ENCODE peak calls at places on chromosome 13, in nine cellular contexts. S is neural progenitor cell, Q is GM23338, M is MM.1S, P is PC-3, L is OCI-LY7, I is GM23248, J is hepatocyte, Y is SK-N-SH. B is an unnamed sample.

GRCh38 chr13:30113531-30113930 is 193.8 kb downstream of the KATNAL1 start:
- DNase-seq in S (no peak), Q (no peak), M (no peak), P (no peak), L (no peak), I (peak; percentile 39), J (no peak), Y (no peak), B (no peak)

GRCh38 chr13:72868229-72868628 is 86.3 kb downstream of the PIBF1 start:
- DNase-seq in S (no peak), Q (no peak), M (no peak), P (no peak), L (no peak), I (no peak), J (no peak), Y (no peak), B (no peak)

GRCh38 chr13:34357435-34358232 is 539.7 kb downstream of the RFC3 start:
- DNase-seq in S (peak; percentile 3), Q (peak; percentile 2), M (no peak), P (peak; percentile 88), L (no peak), I (peak; percentile 95), J (no peak), Y (no peak), B (no peak)

GRCh38 chr13:49995535-49996165 is 1.2 kb upstream of the TRIM13 start:
- DNase-seq in S (no peak), Q (peak; percentile 49), M (no peak), P (no peak), L (no peak), I (peak; percentile 36), J (no peak), Y (peak; percentile 9), B (no peak)

GRCh38 chr13:67574320-67575233 is 344.4 kb upstream of the PCDH9 start:
- DNase-seq in S (no peak), Q (no peak), M (no peak), P (peak; percentile 51), L (no peak), I (no peak), J (peak; percentile 12), Y (no peak), B (no peak)

GRCh38 chr13:27476943-27477681 is 26.7 kb upstream of the MTIF3 start:
- DNase-seq in S (no peak), Q (no peak), M (peak; percentile 9), P (peak; percentile 89), L (peak; percentile 25), I (peak; percentile 83), J (peak; percentile 74), Y (no peak), B (no peak)

GRCh38 chr13:40376296-40376849 is 290.1 kb downstream of the FOXO1 start:
- DNase-seq in S (no peak), Q (no peak), M (no peak), P (no peak), L (peak; percentile 24), I (no peak), J (no peak), Y (no peak), B (no peak)

GRCh38 chr13:110319774-110320509 is 12.9 kb downstream of the COL4A2 start:
- DNase-seq in S (no peak), Q (no peak), M (no peak), P (peak; percentile 81), L (no peak), I (peak; percentile 80), J (no peak), Y (no peak), B (peak; percentile 70)

GRCh38 chr13:55948175-55948574 is 1192.5 kb upstream of the PRR20A start:
- DNase-seq in S (no peak), Q (no peak), M (no peak), P (no peak), L (no peak), I (no peak), J (no peak), Y (no peak), B (no peak)

GRCh38 chr13:39875111-39875510 is 219.6 kb downstream of the COG6 start:
- DNase-seq in S (no peak), Q (no peak), M (no peak), P (no peak), L (no peak), I (no peak), J (no peak), Y (no peak), B (no peak)

DNA sequence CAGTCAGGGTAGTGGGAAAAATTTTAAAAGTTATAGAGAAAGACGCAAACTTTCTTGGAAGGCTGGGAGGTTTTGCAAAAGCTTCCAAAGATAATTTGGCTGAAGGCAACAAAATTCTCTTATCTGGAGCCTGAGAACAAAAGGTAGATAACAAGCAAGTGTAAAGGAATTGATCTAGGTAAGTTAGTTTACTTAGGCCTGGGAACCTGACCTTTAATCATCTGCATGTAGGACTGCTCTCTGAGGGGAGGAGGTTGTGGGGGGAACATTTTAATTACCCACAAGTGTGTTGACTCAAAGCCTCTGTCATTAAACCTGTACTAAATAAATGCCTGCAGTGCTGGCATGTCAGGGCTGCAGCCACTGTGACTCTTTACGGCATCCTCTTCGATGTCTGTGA is 532.3 kb upstream of the SLITRK5 start:
- DNase-seq in S (no peak), Q (no peak), M (no peak), P (no peak), L (no peak), I (no peak), J (no peak), Y (no peak), B (no peak)
- TF ChIP-seq EZH2phosphoT487 in S (no peak), Q (no peak), M (no peak), P (no peak), L (no peak), I (no peak), J (no peak), Y (no peak), B (no peak)

DNA sequence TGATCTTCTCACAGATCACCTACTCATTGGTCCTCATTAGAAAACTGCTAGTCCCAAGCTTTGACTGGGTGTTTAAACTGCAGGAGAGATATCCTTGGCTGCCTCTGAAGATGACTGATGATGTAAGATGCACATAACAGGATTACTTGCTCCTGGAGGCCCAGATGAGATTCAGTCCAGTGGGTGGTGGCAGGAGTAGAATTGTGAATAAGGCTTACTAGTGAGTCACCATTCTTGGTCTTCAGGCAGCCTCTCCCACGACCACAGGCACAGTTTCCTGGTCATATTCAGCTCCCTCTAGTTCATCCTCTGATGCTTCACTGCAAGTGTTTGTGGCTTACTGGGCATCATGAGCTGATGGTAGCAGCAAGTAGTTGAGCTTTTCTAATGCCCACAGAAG is 12.1 kb downstream of the SERTM1 start:
- DNase-seq in S (no peak), Q (no peak), M (no peak), P (peak; percentile 13), L (no peak), I (peak; percentile 63), J (no peak), Y (no peak), B (no peak)
- TF ChIP-seq EZH2phosphoT487 in S (no peak), Q (no peak), M (no peak), P (no peak), L (no peak), I (no peak), J (no peak), Y (no peak), B (no peak)

DNA sequence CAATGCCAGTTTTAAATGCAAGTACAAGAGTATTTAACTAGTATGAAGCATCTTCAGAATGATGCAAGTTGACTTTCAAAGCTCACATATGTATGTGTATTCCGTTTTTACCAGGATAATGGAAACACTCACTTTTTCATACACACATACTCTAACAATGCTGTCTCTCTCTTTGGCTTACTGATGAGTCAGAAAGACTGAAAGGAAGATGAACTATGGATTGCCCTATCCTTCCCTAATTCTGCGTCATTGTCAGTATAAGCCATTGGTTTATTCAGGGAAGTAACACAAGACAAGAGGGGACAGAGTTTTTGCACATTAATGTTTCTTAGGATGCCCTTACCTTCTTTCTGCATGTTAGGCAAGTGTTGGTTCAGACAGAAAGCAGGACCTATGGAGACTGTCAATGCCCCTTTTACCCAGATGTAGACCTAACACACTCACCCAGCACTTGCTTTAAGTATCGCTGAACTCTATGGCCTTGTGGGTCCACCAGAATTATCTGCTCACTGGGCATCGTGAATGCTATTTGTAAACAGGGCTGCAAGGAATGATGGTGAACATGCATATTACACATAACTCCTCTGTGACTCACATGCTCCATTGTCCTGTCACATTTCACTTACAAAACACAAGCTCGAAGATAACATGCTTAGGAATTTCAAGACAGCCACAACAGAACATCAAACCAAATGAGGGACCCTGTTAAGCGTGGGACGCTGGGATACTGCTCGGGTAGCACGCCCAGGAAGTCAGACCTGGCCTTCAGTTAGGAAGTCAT is 10.0 kb upstream of the OXGR1 start:
- DNase-seq in S (no peak), Q (no peak), M (no peak), P (peak; percentile 26), L (no peak), I (peak; percentile 73), J (peak; percentile 22), Y (no peak), B (no peak)
- TF ChIP-seq EZH2phosphoT487 in S (no peak), Q (no peak), M (no peak), P (no peak), L (no peak), I (no peak), J (no peak), Y (no peak), B (no peak)

DNA sequence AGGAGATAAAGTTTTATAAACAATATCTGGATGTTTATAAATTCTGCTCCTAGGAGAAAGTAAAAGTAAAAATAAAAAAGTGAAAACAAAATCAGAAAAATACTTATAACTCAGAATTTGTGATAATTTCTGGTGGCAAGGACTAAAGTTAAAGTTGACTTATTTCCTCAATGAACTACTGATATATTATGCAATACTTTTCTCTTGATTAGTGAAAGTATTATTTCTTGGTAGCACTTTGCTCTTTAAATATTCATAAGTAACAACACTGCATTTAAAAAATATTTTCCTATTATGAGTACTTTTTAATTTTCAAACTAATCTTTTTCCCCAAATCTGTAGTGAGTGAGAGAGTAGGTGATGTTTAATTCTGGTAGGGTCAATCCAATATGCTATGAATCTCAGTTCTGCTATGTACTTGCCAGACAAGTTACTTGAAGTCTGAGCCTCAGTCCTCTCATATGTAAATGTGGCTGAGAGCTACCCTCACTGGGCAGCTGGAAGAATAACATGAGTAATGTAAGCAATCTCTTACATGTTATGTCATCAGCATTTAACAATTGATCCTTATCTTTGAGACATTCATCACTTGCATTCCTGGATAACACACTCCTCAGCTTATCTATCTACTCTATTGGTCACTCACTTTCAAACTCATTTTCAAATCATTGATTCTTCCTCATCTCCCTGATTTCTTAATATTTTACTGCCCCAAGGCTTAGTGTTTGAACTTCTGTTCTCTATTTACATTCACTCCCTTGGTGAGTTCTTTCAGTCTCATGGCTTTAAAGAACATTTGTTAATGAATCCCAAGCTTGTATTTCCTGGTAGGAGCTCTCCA is 239.0 kb downstream of the RGCC start:
- DNase-seq in S (no peak), Q (peak; percentile 63), M (no peak), P (peak; percentile 80), L (peak; percentile 14), I (peak; percentile 85), J (peak; percentile 60), Y (no peak), B (peak; percentile 61)
- TF ChIP-seq EZH2phosphoT487 in S (no peak), Q (no peak), M (no peak), P (no peak), L (no peak), I (peak; percentile 26), J (no peak), Y (no peak), B (no peak)